ENCODE peak calls at places on chromosome 6, in six cellular contexts. V is IMR-90, Z is mesendoderm, C is H9, B is neuronal stem cell, R is H1. T is an unnamed sample.

GRCh38 chr6:13513606-13514502 is 26.5 kb upstream of the GFOD1 start:
- DNase-seq in V (no peak), B (no peak), Z (no peak), R (no peak), C (no peak), T (no peak)

GRCh38 chr6:157823001-157823522 is at the start of gene SNX9:
- DNase-seq in Z (peak), R (peak), V (peak), C (peak), B (peak), T (peak)

GRCh38 chr6:31070711-31071197 is 41.6 kb downstream of the C6orf15 start:
- DNase-seq in C (peak), V (peak), B (peak), R (peak), Z (peak), T (peak)

GRCh38 chr6:41036188-41036587 is 2.8 kb downstream of the UNC5CL start:
- DNase-seq in V (no peak), C (no peak), R (no peak), B (no peak), Z (no peak), T (no peak)

GRCh38 chr6:27601668-27602254 is 128.9 kb upstream of the ZNF184 start:
- DNase-seq in V (no peak), R (peak), B (no peak), Z (peak), C (peak), T (peak)

GRCh38 chr6:165663736-165664552 is 903 bp upstream of the PDE10A start:
- DNase-seq in B (peak), R (peak), V (no peak), Z (peak), C (peak), T (peak)

GRCh38 chr6:18148304-18149025 is 6.4 kb downstream of the TPMT start:
- DNase-seq in R (no peak), V (peak), C (no peak), Z (no peak), B (no peak), T (peak)

GRCh38 chr6:151285121-151285520 is 45.4 kb downstream of the AKAP12 start:
- DNase-seq in C (no peak), R (no peak), B (no peak), V (peak), Z (no peak), T (peak)

GRCh38 chr6:7241709-7242645 is 71.0 kb downstream of the SSR1 start:
- DNase-seq in R (no peak), C (no peak), Z (no peak), B (no peak), V (peak), T (peak)

GRCh38 chr6:3966426-3966825 is 112.5 kb downstream of the FAM217A start:
- DNase-seq in Z (no peak), V (no peak), B (no peak), R (no peak), C (no peak), T (no peak)

GRCh38 chr6:30260036-30260504 is 46.9 kb upstream of the TRIM26 start:
- DNase-seq in Z (peak), B (peak), V (no peak), R (peak), C (peak), T (no peak)

GRCh38 chr6:134491473-134491872 is 173.6 kb upstream of the SGK1 start:
- DNase-seq in V (peak), B (no peak), Z (no peak), R (no peak), C (no peak), T (peak)

GRCh38 chr6:11197175-11197535 is 35.3 kb downstream of the NEDD9 start:
- DNase-seq in V (peak), R (no peak), Z (no peak), B (peak), C (no peak), T (peak)

GRCh38 chr6:127966616-127967015 is 65.8 kb upstream of the THEMIS start:
- DNase-seq in C (no peak), Z (no peak), V (peak), B (no peak), R (no peak), T (peak)

GRCh38 chr6:76972463-76972862 is 490.8 kb downstream of the HTR1B start:
- DNase-seq in C (no peak), B (no peak), Z (peak), R (no peak), V (no peak), T (peak)

GRCh38 chr6:157143171-157143884 is 180.0 kb downstream of the TMEM242 start:
- DNase-seq in Z (no peak), B (no peak), V (peak), C (no peak), R (no peak), T (peak)

GRCh38 chr6:68226460-68226859 is 408.6 kb upstream of the ADGRB3 start:
- DNase-seq in Z (peak), B (peak), C (no peak), V (no peak), R (no peak), T (no peak)

GRCh38 chr6:32224696-32225095 is 829 bp upstream of the NOTCH4 start:
- DNase-seq in V (no peak), B (no peak), C (no peak), Z (no peak), R (no peak), T (no peak)

GRCh38 chr6:93407186-93407585 is 12.2 kb downstream of the EPHA7 start:
- DNase-seq in R (no peak), B (no peak), V (no peak), Z (no peak), C (no peak), T (peak)

GRCh38 chr6:158314737-158315136 is 2.5 kb downstream of the TULP4 start:
- DNase-seq in B (no peak), C (no peak), V (no peak), Z (no peak), R (no peak), T (no peak)

GRCh38 chr6:147063469-147064031 is 140.7 kb upstream of the STXBP5 start:
- DNase-seq in C (no peak), V (peak), B (no peak), R (no peak), Z (peak), T (peak)

GRCh38 chr6:168417158-168417557 is 23.8 kb upstream of the SMOC2 start:
- DNase-seq in B (no peak), V (no peak), C (no peak), R (peak), Z (peak), T (no peak)

GRCh38 chr6:32255212-32256153 is 31.6 kb upstream of the NOTCH4 start:
- DNase-seq in Z (peak), V (peak), C (peak), R (peak), B (peak), T (peak)

GRCh38 chr6:150765457-150765764 is 100.1 kb upstream of the MTHFD1L start:
- DNase-seq in C (no peak), V (no peak), R (no peak), B (no peak), Z (no peak), T (no peak)

GRCh38 chr6:162157157-162157556 is 570.4 kb downstream of the PRKN start:
- DNase-seq in V (no peak), Z (no peak), B (no peak), C (no peak), R (no peak), T (no peak)

GRCh38 chr6:117506180-117506835 is 23.8 kb downstream of the DCBLD1 start:
- DNase-seq in V (peak), Z (no peak), B (no peak), R (no peak), C (no peak), T (no peak)

GRCh38 chr6:131694832-131695426 is 6.3 kb downstream of the OR2A4 start:
- DNase-seq in B (peak), C (peak), V (peak), R (peak), Z (peak), T (peak)

GRCh38 chr6:6225885-6226284 is 94.6 kb downstream of the F13A1 start:
- DNase-seq in C (no peak), Z (no peak), R (no peak), V (no peak), B (no peak), T (no peak)

GRCh38 chr6:36727491-36728021 is 29.9 kb downstream of the RAB44 start:
- DNase-seq in R (no peak), Z (no peak), C (no peak), V (peak), B (no peak), T (peak)

GRCh38 chr6:31888281-31889258 is 8.9 kb downstream of the EHMT2 start:
- DNase-seq in R (peak), C (peak), V (no peak), Z (no peak), B (no peak), T (no peak)

GRCh38 chr6:17059022-17059421 is 42.8 kb upstream of the STMND1 start:
- DNase-seq in R (no peak), B (no peak), Z (no peak), C (no peak), V (no peak), T (no peak)
- H2BK15ac ChIP-seq in R (no peak), B (no peak), Z (no peak), C (no peak), V (no peak), T (no peak)

GRCh38 chr6:85551264-85551663 is 42.4 kb downstream of the SNX14 start:
- DNase-seq in V (no peak), B (peak), R (no peak), C (no peak), Z (peak), T (no peak)
- H2BK15ac ChIP-seq in V (no peak), B (no peak), R (no peak), C (no peak), Z (no peak), T (no peak)

DNA sequence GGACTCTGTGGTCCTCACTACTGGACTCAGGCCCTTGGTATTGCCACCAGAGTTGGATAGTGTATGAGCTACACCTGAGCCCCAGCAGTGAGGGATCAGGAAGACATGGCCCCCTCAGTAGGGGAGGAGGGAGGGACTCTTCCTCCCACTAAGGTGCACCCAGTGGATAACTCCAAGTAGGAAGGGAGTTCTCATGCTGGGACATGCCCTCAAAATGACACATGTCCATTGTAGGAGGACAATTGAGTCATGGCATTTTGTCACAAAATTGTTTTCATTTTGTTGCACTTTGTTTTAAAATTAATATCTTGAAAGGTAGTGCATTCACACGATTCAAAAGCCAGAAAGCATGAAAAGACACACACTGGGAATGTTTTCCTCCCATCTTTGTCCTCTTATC is 127.2 kb downstream of the FOXO3 start:
- DNase-seq in B (no peak), Z (no peak), V (no peak), R (no peak), C (no peak), T (no peak)
- H2BK15ac ChIP-seq in B (no peak), Z (no peak), V (peak), R (no peak), C (no peak), T (no peak)

GRCh38 chr6:15017251-15017650 is 228.6 kb upstream of the JARID2 start:
- DNase-seq in Z (peak), V (peak), C (peak), B (no peak), R (peak), T (no peak)
- H2BK15ac ChIP-seq in Z (no peak), V (no peak), C (no peak), B (no peak), R (no peak), T (no peak)

GRCh38 chr6:148593130-148593812 is 153.6 kb upstream of the UST start:
- DNase-seq in R (no peak), V (peak), C (no peak), B (no peak), Z (peak), T (peak)

GRCh38 chr6:148595550-148595949 is 151.3 kb upstream of the UST start:
- DNase-seq in V (no peak), B (no peak), Z (no peak), C (no peak), R (no peak), T (no peak)

GRCh38 chr6:148591656-148592055 is 155.2 kb upstream of the UST start:
- DNase-seq in Z (no peak), R (no peak), C (no peak), B (no peak), V (no peak), T (no peak)

GRCh38 chr6:148590881-148591280 is 155.9 kb upstream of the UST start:
- DNase-seq in R (no peak), V (no peak), C (no peak), Z (no peak), B (no peak), T (no peak)

GRCh38 chr6:148593813-148594170 is 153.0 kb upstream of the UST start:
- DNase-seq in R (no peak), V (no peak), B (no peak), Z (no peak), C (no peak), T (peak)
- H2BK15ac ChIP-seq in R (no peak), V (peak), B (no peak), Z (no peak), C (no peak), T (peak)

GRCh38 chr6:72709436-72709835 is 87.6 kb downstream of the KCNQ5 start:
- DNase-seq in B (no peak), V (no peak), R (no peak), Z (no peak), C (no peak), T (no peak)

GRCh38 chr6:72715119-72715518 is 93.3 kb downstream of the KCNQ5 start:
- DNase-seq in V (no peak), C (no peak), B (no peak), Z (no peak), R (no peak), T (no peak)

GRCh38 chr6:72716916-72717315 is 95.1 kb downstream of the KCNQ5 start:
- DNase-seq in C (no peak), B (no peak), Z (peak), R (no peak), V (no peak), T (no peak)

GRCh38 chr6:72712921-72713320 is 91.1 kb downstream of the KCNQ5 start:
- DNase-seq in V (peak), B (no peak), C (no peak), Z (no peak), R (no peak), T (no peak)
- H2BK15ac ChIP-seq in V (no peak), B (no peak), C (no peak), Z (no peak), R (no peak), T (no peak)